ENCODE peak calls at places on chromosome 19, in ten cellular contexts. Y is naive thymus-derived CD8-positive, alpha-beta T cell; D is natural killer cell; A is heart right ventricle; K is activated CD8-positive, alpha-beta T cell treated with anti-CD3 and anti-CD28 coated beads for 36 hours; N is upper lobe of right lung; F is left lung; P is left cardiac atrium; J is effector memory CD8-positive, alpha-beta T cell; U is lower lobe of right lung. Q is an unnamed sample.

GRCh38 chr19:28394705-28395104 is 818.2 kb downstream of the UQCRFS1 start:
- ATAC-seq in F (no peak), P (no peak), D (no peak), J (no peak), U (no peak), Y (no peak), A (no peak), K (peak; percentile 42), N (no peak), Q (no peak)

GRCh38 chr19:1276620-1277007 is 1.3 kb downstream of the FAM174C start:
- ATAC-seq in U (no peak), A (peak; percentile 5), K (no peak), J (no peak), D (no peak), F (no peak), N (no peak), Y (no peak), P (no peak), Q (no peak)

GRCh38 chr19:44643605-44644390 is at the start of gene PVR:
- ATAC-seq in K (peak; percentile 85), D (peak; percentile 64), P (peak; percentile 95), N (peak; percentile 96), J (peak; percentile 21), A (peak; percentile 95), F (peak; percentile 96), Y (peak; percentile 76), U (peak; percentile 96), Q (peak; percentile 96)

GRCh38 chr19:6056282-6056741 is 54.0 kb downstream of the RFX2 start:
- ATAC-seq in F (peak; percentile 2), K (no peak), D (no peak), J (no peak), P (peak; percentile 1), Y (no peak), U (peak; percentile 5), N (peak; percentile 2), A (peak; percentile 31), Q (no peak)

GRCh38 chr19:45789035-45789786 is 3.4 kb downstream of the DMWD start:
- ATAC-seq in D (no peak), J (no peak), K (no peak), P (peak; percentile 6), F (no peak), A (no peak), N (no peak), Y (no peak), U (no peak), Q (no peak)

GRCh38 chr19:18300930-18301717 is 19.7 kb upstream of the JUND start:
- ATAC-seq in N (peak; percentile 73), Y (no peak), U (peak; percentile 68), F (peak; percentile 74), J (no peak), A (peak; percentile 77), D (no peak), K (no peak), P (peak; percentile 69), Q (peak; percentile 73)

GRCh38 chr19:46900341-46900740 is 39.5 kb downstream of the ARHGAP35 start:
- ATAC-seq in N (no peak), F (no peak), J (no peak), D (no peak), A (no peak), K (no peak), P (no peak), Y (no peak), U (no peak), Q (no peak)

GRCh38 chr19:50362656-50363424 is 2.6 kb downstream of the NAPSA start:
- ATAC-seq in P (peak; percentile 28), A (no peak), J (no peak), D (no peak), K (peak; percentile 21), Y (no peak), F (peak; percentile 34), U (peak; percentile 72), N (peak; percentile 64), Q (no peak)

GRCh38 chr19:899363-900301 is 6.3 kb downstream of the RNU6-9 start:
- ATAC-seq in J (peak; percentile 6), K (peak; percentile 19), Y (peak; percentile 8), N (peak; percentile 4), A (no peak), U (no peak), F (no peak), P (no peak), D (no peak), Q (no peak)

GRCh38 chr19:48424694-48425219 is 21.0 kb upstream of the GRWD1 start:
- ATAC-seq in D (no peak), K (peak; percentile 61), A (peak; percentile 41), U (no peak), P (peak; percentile 75), J (no peak), N (peak; percentile 64), F (peak; percentile 81), Y (no peak), Q (no peak)

GRCh38 chr19:48061401-48062344 is 17.8 kb upstream of the CABP5 start:
- ATAC-seq in J (no peak), U (no peak), P (no peak), N (no peak), D (no peak), K (no peak), Y (no peak), A (no peak), F (no peak), Q (no peak)

GRCh38 chr19:1847684-1848398 is 442 bp downstream of the REXO1 start:
- ATAC-seq in F (no peak), Y (peak; percentile 3), K (peak; percentile 28), J (peak; percentile 18), U (peak; percentile 2), P (peak; percentile 4), A (no peak), D (peak; percentile 19), N (peak; percentile 6), Q (peak; percentile 13)

GRCh38 chr19:34662919-34663318 is 14.0 kb downstream of the SCGB2B2 start:
- ATAC-seq in D (peak; percentile 75), J (peak; percentile 100), P (peak; percentile 32), K (peak; percentile 97), F (peak; percentile 45), Y (peak; percentile 100), N (peak; percentile 66), U (peak; percentile 49), A (no peak), Q (no peak)

GRCh38 chr19:35155441-35155840 is 906 bp downstream of the FXYD5 start:
- ATAC-seq in Y (no peak), U (peak; percentile 4), A (peak; percentile 16), D (peak; percentile 45), K (peak; percentile 11), F (peak; percentile 2), N (peak; percentile 2), J (peak; percentile 22), P (peak; percentile 5), Q (no peak)

GRCh38 chr19:56350416-56351045 is 35.9 kb upstream of the ZSCAN5A start:
- ATAC-seq in J (peak; percentile 49), Y (peak; percentile 33), D (peak; percentile 63), K (peak; percentile 67), A (no peak), U (peak; percentile 67), F (peak; percentile 76), N (peak; percentile 68), P (peak; percentile 44), Q (no peak)

GRCh38 chr19:11587973-11588631 is 9.2 kb upstream of the ZNF627 start:
- ATAC-seq in Y (no peak), D (no peak), J (no peak), P (peak; percentile 23), N (peak; percentile 9), K (no peak), U (peak; percentile 40), F (peak; percentile 10), A (peak; percentile 49), Q (peak; percentile 34)

GRCh38 chr19:765179-765738 is 14.3 kb downstream of the MISP start:
- ATAC-seq in J (no peak), P (no peak), D (no peak), U (no peak), A (no peak), K (no peak), N (no peak), F (no peak), Y (no peak), Q (no peak)

GRCh38 chr19:2640563-2641331 is 61.7 kb downstream of the GNG7 start:
- ATAC-seq in F (no peak), A (no peak), U (no peak), D (no peak), Y (no peak), K (no peak), J (no peak), N (no peak), P (no peak), Q (no peak)

GRCh38 chr19:1841209-1841924 is 6.9 kb downstream of the REXO1 start:
- ATAC-seq in U (no peak), D (no peak), P (no peak), Y (no peak), J (no peak), N (no peak), K (no peak), F (no peak), A (no peak), Q (no peak)